ENCODE peak calls at places on chromosomes 3 and 15, in eight cellular contexts. F is stomach, M is fibroblast of gingiva, Y is HT1080, H is AG08395, K is T47D, L is mesenteric fat pad, U is NCI-H1092. E is an unnamed sample.

GRCh38 chr15:64763874-64764273 is 11.5 kb downstream of the RBPMS2 start:
- DNase-seq in F (no peak), M (no peak), Y (no peak), H (no peak), K (no peak), L (no peak), U (no peak), E (no peak)

GRCh38 chr3:196968233-196969000 is at the start of gene PIGZ:
- DNase-seq in F (peak; percentile 54), M (peak; percentile 52), Y (no peak), H (peak; percentile 64), K (peak; percentile 74), L (peak; percentile 85), U (no peak), E (no peak)

GRCh38 chr15:82315519-82316246 is 33.6 kb downstream of the GOLGA6L10 start:
- DNase-seq in F (no peak), M (no peak), Y (no peak), H (no peak), K (no peak), L (peak; percentile 72), U (no peak), E (no peak)

GRCh38 chr15:70528270-70528706 is 235.1 kb downstream of the UACA start:
- DNase-seq in F (peak; percentile 55), M (no peak), Y (peak; percentile 36), H (no peak), K (no peak), L (no peak), U (no peak), E (peak; percentile 21)

GRCh38 chr3:194586839-194587238 is 46.4 kb downstream of the TMEM44 start:
- DNase-seq in F (no peak), M (peak; percentile 34), Y (peak; percentile 89), H (peak; percentile 62), K (no peak), L (no peak), U (no peak), E (no peak)

GRCh38 chr3:71064976-71065763 is 518.4 kb downstream of the FOXP1 start:
- DNase-seq in F (peak; percentile 68), M (peak; percentile 33), Y (peak; percentile 47), H (peak; percentile 36), K (peak; percentile 21), L (peak; percentile 91), U (peak; percentile 20), E (peak; percentile 65)

GRCh38 chr3:71361346-71361745 is 222.2 kb downstream of the FOXP1 start:
- DNase-seq in F (no peak), M (no peak), Y (no peak), H (no peak), K (no peak), L (no peak), U (no peak), E (no peak)

GRCh38 chr15:90141646-90142045 is 39.4 kb upstream of the IDH2 start:
- DNase-seq in F (no peak), M (no peak), Y (peak; percentile 55), H (peak; percentile 35), K (no peak), L (no peak), U (no peak), E (no peak)

GRCh38 chr15:96330064-96330449 is 443 bp upstream of the NR2F2 start:
- DNase-seq in F (no peak), M (peak; percentile 89), Y (peak; percentile 72), H (no peak), K (peak; percentile 90), L (peak; percentile 91), U (no peak), E (no peak)

GRCh38 chr15:26634319-26634718 is 138.5 kb downstream of the GABRB3 start:
- DNase-seq in F (no peak), M (no peak), Y (no peak), H (no peak), K (no peak), L (no peak), U (no peak), E (no peak)

GRCh38 chr15:79641841-79642240 is 209.7 kb downstream of the MINAR1 start:
- DNase-seq in F (no peak), M (peak; percentile 17), Y (no peak), H (no peak), K (no peak), L (no peak), U (no peak), E (no peak)

GRCh38 chr3:169310190-169310918 is 353.2 kb downstream of the MECOM start:
- DNase-seq in F (no peak), M (no peak), Y (no peak), H (no peak), K (no peak), L (no peak), U (no peak), E (no peak)

GRCh38 chr15:52486003-52486996 is 42.4 kb downstream of the MYO5A start:
- DNase-seq in F (no peak), M (no peak), Y (no peak), H (no peak), K (peak; percentile 7), L (no peak), U (no peak), E (no peak)

GRCh38 chr3:135762188-135762853 is 203.2 kb upstream of the PPP2R3A start:
- DNase-seq in F (no peak), M (no peak), Y (peak; percentile 47), H (peak; percentile 14), K (no peak), L (no peak), U (no peak), E (no peak)

GRCh38 chr15:88400069-88400468 is 67.1 kb downstream of the MRPL46 start:
- DNase-seq in F (no peak), M (no peak), Y (no peak), H (no peak), K (no peak), L (no peak), U (no peak), E (no peak)

GRCh38 chr3:179454887-179455286 is 3.6 kb upstream of the GNB4 start:
- DNase-seq in F (no peak), M (no peak), Y (no peak), H (no peak), K (no peak), L (no peak), U (no peak), E (no peak)

GRCh38 chr3:85508659-85509058 is 549.9 kb downstream of the CADM2 start:
- DNase-seq in F (no peak), M (no peak), Y (no peak), H (no peak), K (no peak), L (no peak), U (no peak), E (no peak)

E was measured in mucosa of gallbladder.